ENCODE peak calls at places on chromosomes 2 and 18, in five cellular contexts. P is RPMI7951, I is EL, F is AG09309, B is right lobe of liver. C is an unnamed sample.

GRCh38 chr2:112938904-112939303 is 27.9 kb downstream of the IL37 start:
- DNase-seq in P (peak), I (peak), F (no peak), B (no peak), C (peak)

GRCh38 chr18:9516437-9517064 is 41.2 kb downstream of the RALBP1 start:
- DNase-seq in P (peak), I (peak), F (no peak), B (no peak), C (peak)

GRCh38 chr18:49011291-49011746 is 60.6 kb upstream of the SMAD7 start:
- DNase-seq in P (no peak), I (no peak), F (no peak), B (peak), C (no peak)

GRCh38 chr18:23114171-23114881 is 21.0 kb upstream of the CABLES1 start:
- DNase-seq in P (no peak), I (no peak), F (no peak), B (no peak), C (peak)

GRCh38 chr2:189129971-189130370 is 49.6 kb downstream of the COL5A2 start:
- DNase-seq in P (peak), I (peak), F (peak), B (no peak), C (peak)

GRCh38 chr18:63953811-63954210 is 4.7 kb downstream of the HMSD start:
- DNase-seq in P (peak), I (no peak), F (no peak), B (no peak), C (peak)

GRCh38 chr2:33018271-33018670 is 71.5 kb downstream of the LTBP1 start:
- DNase-seq in P (no peak), I (no peak), F (no peak), B (no peak), C (no peak)

GRCh38 chr2:110101280-110101844 is 14.3 kb downstream of the MALL start:
- DNase-seq in P (peak), I (peak), F (peak), B (peak), C (peak)

GRCh38 chr18:23573948-23574431 is 12.3 kb downstream of the NPC1 start:
- DNase-seq in P (peak), I (peak), F (no peak), B (peak), C (peak)

GRCh38 chr2:126766897-126767296 is 110.9 kb downstream of the GYPC start:
- DNase-seq in P (no peak), I (no peak), F (no peak), B (no peak), C (no peak)

GRCh38 chr18:34097312-34097711 is 127.4 kb downstream of the NOL4 start:
- DNase-seq in P (no peak), I (no peak), F (no peak), B (no peak), C (peak)

GRCh38 chr2:197293252-197294007 is 17.1 kb downstream of the ANKRD44 start:
- DNase-seq in P (peak), I (no peak), F (no peak), B (no peak), C (no peak)

GRCh38 chr2:130183500-130184373 is 1.7 kb downstream of the MZT2B start:
- DNase-seq in P (no peak), I (peak), F (no peak), B (no peak), C (peak)

GRCh38 chr2:12642332-12642731 is 74.4 kb upstream of the TRIB2 start:
- DNase-seq in P (no peak), I (no peak), F (no peak), B (no peak), C (no peak)

GRCh38 chr2:207318071-207318683 is 152.4 kb upstream of the KLF7 start:
- DNase-seq in P (no peak), I (no peak), F (no peak), B (no peak), C (peak)

GRCh38 chr2:162928356-162928755 is 89.8 kb upstream of the KCNH7 start:
- DNase-seq in P (peak), I (no peak), F (no peak), B (no peak), C (no peak)

GRCh38 chr2:45944075-45944474 is 292.6 kb downstream of the PRKCE start:
- DNase-seq in P (peak), I (peak), F (no peak), B (no peak), C (peak)

GRCh38 chr2:128092656-128093055 is 1.7 kb downstream of the UGGT1 start:
- DNase-seq in P (no peak), I (no peak), F (no peak), B (no peak), C (no peak)

GRCh38 chr2:12457831-12458230 is 258.9 kb upstream of the TRIB2 start:
- DNase-seq in P (peak), I (no peak), F (no peak), B (no peak), C (no peak)

GRCh38 chr2:26300234-26300641 is 45.7 kb upstream of the SELENOI start:
- DNase-seq in P (peak), I (peak), F (no peak), B (no peak), C (peak)

GRCh38 chr2:37795938-37796337 is 124.5 kb upstream of the CDC42EP3 start:
- DNase-seq in P (peak), I (peak), F (no peak), B (no peak), C (peak)

GRCh38 chr2:9896216-9896615 is 52.9 kb downstream of the TAF1B start:
- DNase-seq in P (peak), I (no peak), F (no peak), B (no peak), C (peak)

GRCh38 chr2:37415128-37415817 is 70.8 kb downstream of the QPCT start:
- DNase-seq in P (peak), I (peak), F (no peak), B (no peak), C (peak)

GRCh38 chr18:36509646-36510197 is 212.2 kb downstream of the FHOD3 start:
- DNase-seq in P (no peak), I (no peak), F (no peak), B (no peak), C (no peak)

GRCh38 chr2:105617631-105618350 is 126.9 kb upstream of the NCK2 start:
- DNase-seq in P (no peak), I (no peak), F (no peak), B (no peak), C (peak)

GRCh38 chr2:8659092-8659734 is 22.6 kb upstream of the ID2 start:
- DNase-seq in P (no peak), I (no peak), F (no peak), B (peak), C (no peak)

GRCh38 chr2:46328316-46328715 is 31.1 kb downstream of the EPAS1 start:
- DNase-seq in P (no peak), I (no peak), F (no peak), B (no peak), C (no peak)

GRCh38 chr2:217593732-217594131 is 409.1 kb downstream of the TNS1 start:
- DNase-seq in P (no peak), I (no peak), F (no peak), B (no peak), C (no peak)

GRCh38 chr2:173854840-173855239 is 110.3 kb downstream of the SP3 start:
- DNase-seq in P (peak), I (peak), F (no peak), B (peak), C (peak)

GRCh38 chr18:62586148-62586774 is 63.4 kb downstream of the ZCCHC2 start:
- DNase-seq in P (peak), I (peak), F (peak), B (peak), C (peak)

GRCh38 chr2:240919786-240920782 is 13.9 kb downstream of the CROCC2 start:
- DNase-seq in P (no peak), I (no peak), F (no peak), B (peak), C (no peak)

GRCh38 chr2:4539121-4539520 is 835.7 kb downstream of the DCDC2C start:
- DNase-seq in P (no peak), I (no peak), F (no peak), B (no peak), C (no peak)

GRCh38 chr2:65557616-65558573 is 125.5 kb upstream of the SPRED2 start:
- DNase-seq in P (no peak), I (no peak), F (no peak), B (no peak), C (no peak)

GRCh38 chr2:233360771-233361176 is 6.5 kb downstream of the DGKD start:
- DNase-seq in P (peak), I (no peak), F (no peak), B (no peak), C (no peak)

GRCh38 chr2:150127995-150128394 is 359.5 kb downstream of the RND3 start:
- DNase-seq in P (no peak), I (peak), F (no peak), B (no peak), C (no peak)

GRCh38 chr2:9380702-9381628 is 42.4 kb downstream of the ITGB1BP1 start:
- DNase-seq in P (peak), I (peak), F (peak), B (no peak), C (peak)

GRCh38 chr18:62721837-62722795 is 6.8 kb downstream of the PHLPP1 start:
- DNase-seq in P (no peak), I (no peak), F (no peak), B (no peak), C (peak)

GRCh38 chr2:198698230-198698629 is 759.5 kb downstream of the SATB2 start:
- DNase-seq in P (no peak), I (no peak), F (no peak), B (no peak), C (no peak)

C was measured in astrocyte of the hippocampus.